ENCODE peak calls at places on chromosome 18, in six cellular contexts. One of them, this sample, is unnamed.

GRCh38 chr18:25164211-25164836 is 187.6 kb downstream of the ZNF521 start:
- DNase-seq in A549: no peak
- DNase-seq in IMR-90: no peak
- DNase-seq in GM12878: no peak
- DNase-seq in HepG2: no peak
- DNase-seq in K562: no peak
- DNase-seq in this sample: no peak

GRCh38 chr18:21291106-21291505 is 49.1 kb downstream of the GREB1L start:
- DNase-seq in A549: no peak
- DNase-seq in IMR-90: no peak
- DNase-seq in GM12878: no peak
- DNase-seq in HepG2: no peak
- DNase-seq in K562: no peak
- DNase-seq in this sample: no peak

GRCh38 chr18:44938396-44939036 is 257.8 kb downstream of the SETBP1 start:
- DNase-seq in A549: no peak
- DNase-seq in IMR-90: no peak
- DNase-seq in GM12878: no peak
- DNase-seq in HepG2: no peak
- DNase-seq in K562: no peak
- DNase-seq in this sample: no peak

GRCh38 chr18:7566244-7566586 is 901 bp upstream of the PTPRM start:
- DNase-seq in A549: no peak
- DNase-seq in IMR-90: no peak
- DNase-seq in GM12878: no peak
- DNase-seq in HepG2: no peak
- DNase-seq in K562: no peak
- DNase-seq in this sample: no peak

GRCh38 chr18:57544958-57545661 is 41.4 kb downstream of the FECH start:
- DNase-seq in A549: no peak
- DNase-seq in IMR-90: no peak
- DNase-seq in GM12878: peak; percentile 24
- DNase-seq in HepG2: no peak
- DNase-seq in K562: no peak
- DNase-seq in this sample: no peak

GRCh38 chr18:32730620-32731021 is 42.2 kb downstream of the KLHL14 start:
- DNase-seq in A549: no peak
- DNase-seq in IMR-90: no peak
- DNase-seq in GM12878: peak; percentile 30
- DNase-seq in HepG2: no peak
- DNase-seq in K562: no peak
- DNase-seq in this sample: no peak

GRCh38 chr18:54269924-54270844 is 867 bp downstream of the POLI start:
- DNase-seq in A549: peak; percentile 74
- DNase-seq in IMR-90: peak; percentile 18
- DNase-seq in GM12878: no peak
- DNase-seq in HepG2: peak; percentile 35
- DNase-seq in K562: no peak
- DNase-seq in this sample: peak; percentile 21

GRCh38 chr18:14089781-14090180 is 42.5 kb downstream of the ZNF519 start:
- DNase-seq in A549: no peak
- DNase-seq in IMR-90: peak; percentile 18
- DNase-seq in GM12878: no peak
- DNase-seq in HepG2: no peak
- DNase-seq in K562: no peak
- DNase-seq in this sample: no peak

GRCh38 chr18:3186678-3187658 is 32.8 kb downstream of the MYOM1 start:
- DNase-seq in A549: peak; percentile 22
- DNase-seq in IMR-90: no peak
- DNase-seq in GM12878: no peak
- DNase-seq in HepG2: peak; percentile 59
- DNase-seq in K562: peak; percentile 36
- DNase-seq in this sample: peak; percentile 40

GRCh38 chr18:67300498-67300897 is 216.0 kb downstream of the DSEL start:
- DNase-seq in A549: peak; percentile 9
- DNase-seq in IMR-90: no peak
- DNase-seq in GM12878: no peak
- DNase-seq in HepG2: no peak
- DNase-seq in K562: no peak
- DNase-seq in this sample: no peak

GRCh38 chr18:62663731-62664336 is 51.5 kb upstream of the PHLPP1 start:
- DNase-seq in A549: peak; percentile 10
- DNase-seq in IMR-90: peak; percentile 10
- DNase-seq in GM12878: peak; percentile 35
- DNase-seq in HepG2: no peak
- DNase-seq in K562: peak; percentile 58
- DNase-seq in this sample: no peak
- TF ChIP-seq BHLHE40 in A549: no peak
- TF ChIP-seq BHLHE40 in IMR-90: no peak
- TF ChIP-seq BHLHE40 in GM12878: no peak
- TF ChIP-seq BHLHE40 in HepG2: no peak
- TF ChIP-seq BHLHE40 in K562: no peak
- TF ChIP-seq BHLHE40 in this sample: no peak

DNA sequence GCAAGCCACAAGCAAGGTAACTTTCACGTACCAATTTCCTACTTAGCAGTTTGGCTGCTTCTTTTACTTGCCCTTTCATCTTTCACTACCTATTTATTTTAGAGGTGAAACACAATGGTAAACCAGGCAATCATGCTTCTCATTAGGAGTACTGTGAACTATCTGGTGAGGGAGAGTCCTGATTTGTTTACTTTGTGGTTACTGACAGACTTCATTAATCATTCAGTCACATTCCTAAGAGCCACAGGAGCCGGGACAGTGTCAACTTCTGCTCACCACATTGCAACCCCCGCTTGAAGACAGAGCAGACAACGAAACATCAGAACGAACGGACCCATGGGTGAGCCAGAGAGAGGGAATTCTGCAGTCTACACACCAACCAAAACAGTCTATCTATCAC is 28.8 kb downstream of the TUBB6 start:
- DNase-seq in A549: no peak
- DNase-seq in IMR-90: peak; percentile 67
- DNase-seq in GM12878: no peak
- DNase-seq in HepG2: peak; percentile 86
- DNase-seq in K562: no peak
- DNase-seq in this sample: no peak
- TF ChIP-seq BHLHE40 in A549: no peak
- TF ChIP-seq BHLHE40 in IMR-90: no peak
- TF ChIP-seq BHLHE40 in GM12878: peak; percentile 10
- TF ChIP-seq BHLHE40 in HepG2: no peak
- TF ChIP-seq BHLHE40 in K562: no peak
- TF ChIP-seq BHLHE40 in this sample: no peak

GRCh38 chr18:35178260-35178659 is 62.6 kb upstream of the ZNF397 start:
- DNase-seq in A549: no peak
- DNase-seq in IMR-90: peak; percentile 61
- DNase-seq in GM12878: no peak
- DNase-seq in HepG2: no peak
- DNase-seq in K562: no peak
- DNase-seq in this sample: no peak
- TF ChIP-seq BHLHE40 in A549: no peak
- TF ChIP-seq BHLHE40 in IMR-90: no peak
- TF ChIP-seq BHLHE40 in GM12878: no peak
- TF ChIP-seq BHLHE40 in HepG2: no peak
- TF ChIP-seq BHLHE40 in K562: no peak
- TF ChIP-seq BHLHE40 in this sample: no peak

GRCh38 chr18:78621141-78621540 is 358.5 kb upstream of the SALL3 start:
- DNase-seq in A549: no peak
- DNase-seq in IMR-90: no peak
- DNase-seq in GM12878: no peak
- DNase-seq in HepG2: no peak
- DNase-seq in K562: no peak
- DNase-seq in this sample: no peak
- TF ChIP-seq BHLHE40 in A549: no peak
- TF ChIP-seq BHLHE40 in IMR-90: no peak
- TF ChIP-seq BHLHE40 in GM12878: no peak
- TF ChIP-seq BHLHE40 in HepG2: no peak
- TF ChIP-seq BHLHE40 in K562: no peak
- TF ChIP-seq BHLHE40 in this sample: no peak

DNA sequence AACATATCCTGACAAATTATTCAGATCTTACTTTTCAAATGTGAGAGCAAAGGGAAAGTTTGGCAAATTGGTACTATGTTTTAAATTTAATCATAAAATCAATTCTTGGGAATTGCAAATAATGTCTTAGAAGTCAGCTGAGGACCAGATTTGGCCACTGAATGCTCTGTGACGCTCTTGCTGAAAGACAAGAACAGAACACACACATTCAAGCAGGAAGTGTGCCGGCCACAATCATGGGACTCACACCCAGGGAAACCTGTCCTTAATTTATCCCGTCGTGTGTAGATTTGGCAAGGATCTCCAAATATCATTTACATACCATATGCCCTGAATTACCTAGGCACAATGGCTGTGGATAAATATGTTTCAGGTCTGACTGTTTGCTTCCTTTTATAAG is 253.1 kb downstream of the TCF4 start:
- DNase-seq in A549: no peak
- DNase-seq in IMR-90: no peak
- DNase-seq in GM12878: no peak
- DNase-seq in HepG2: no peak
- DNase-seq in K562: no peak
- DNase-seq in this sample: no peak
- TF ChIP-seq BHLHE40 in A549: no peak
- TF ChIP-seq BHLHE40 in IMR-90: no peak
- TF ChIP-seq BHLHE40 in GM12878: no peak
- TF ChIP-seq BHLHE40 in HepG2: no peak
- TF ChIP-seq BHLHE40 in K562: no peak
- TF ChIP-seq BHLHE40 in this sample: no peak

GRCh38 chr18:65439184-65439583 is 311.6 kb upstream of the CDH7 start:
- DNase-seq in A549: peak; percentile 1
- DNase-seq in IMR-90: no peak
- DNase-seq in GM12878: no peak
- DNase-seq in HepG2: no peak
- DNase-seq in K562: no peak
- DNase-seq in this sample: no peak
- TF ChIP-seq BHLHE40 in A549: no peak
- TF ChIP-seq BHLHE40 in IMR-90: no peak
- TF ChIP-seq BHLHE40 in GM12878: no peak
- TF ChIP-seq BHLHE40 in HepG2: no peak
- TF ChIP-seq BHLHE40 in K562: no peak
- TF ChIP-seq BHLHE40 in this sample: no peak

GRCh38 chr18:77131100-77131651 is 1.4 kb downstream of the MBP start:
- DNase-seq in A549: no peak
- DNase-seq in IMR-90: no peak
- DNase-seq in GM12878: no peak
- DNase-seq in HepG2: no peak
- DNase-seq in K562: no peak
- DNase-seq in this sample: no peak

GRCh38 chr18:77131652-77132368 is 773 bp downstream of the MBP start:
- DNase-seq in A549: peak; percentile 54
- DNase-seq in IMR-90: no peak
- DNase-seq in GM12878: no peak
- DNase-seq in HepG2: no peak
- DNase-seq in K562: no peak
- DNase-seq in this sample: peak; percentile 9

GRCh38 chr18:77127769-77128671 is 4.6 kb downstream of the MBP start:
- DNase-seq in A549: peak; percentile 92
- DNase-seq in IMR-90: peak; percentile 89
- DNase-seq in GM12878: peak; percentile 95
- DNase-seq in HepG2: no peak
- DNase-seq in K562: no peak
- DNase-seq in this sample: no peak

GRCh38 chr18:77130229-77131099 is 2.1 kb downstream of the MBP start:
- DNase-seq in A549: no peak
- DNase-seq in IMR-90: no peak
- DNase-seq in GM12878: no peak
- DNase-seq in HepG2: no peak
- DNase-seq in K562: no peak
- DNase-seq in this sample: no peak

DNA sequence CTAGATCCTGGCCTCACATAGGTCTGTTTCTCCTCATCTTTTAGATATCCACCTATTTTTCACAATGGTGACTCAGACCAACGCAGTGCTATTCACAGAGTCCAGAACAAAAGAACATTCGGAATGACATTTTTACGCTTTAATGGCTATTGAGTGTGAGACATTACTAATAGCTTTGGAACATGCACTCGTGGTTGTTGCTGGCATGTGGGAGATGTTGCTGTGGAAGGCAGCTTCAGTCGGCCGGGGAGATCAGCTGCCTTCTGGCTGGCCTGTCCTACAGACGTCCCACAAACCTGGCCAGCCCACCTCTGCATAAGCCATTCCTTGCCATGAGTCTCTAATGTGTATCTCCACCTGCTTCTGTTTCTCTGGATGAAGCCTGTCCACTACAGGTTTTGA is 3.4 kb downstream of the MBP start:
- DNase-seq in A549: no peak
- DNase-seq in IMR-90: peak; percentile 68
- DNase-seq in GM12878: no peak
- DNase-seq in HepG2: no peak
- DNase-seq in K562: no peak
- DNase-seq in this sample: no peak
- TF ChIP-seq BHLHE40 in A549: no peak
- TF ChIP-seq BHLHE40 in IMR-90: no peak
- TF ChIP-seq BHLHE40 in GM12878: no peak
- TF ChIP-seq BHLHE40 in HepG2: no peak
- TF ChIP-seq BHLHE40 in K562: no peak
- TF ChIP-seq BHLHE40 in this sample: no peak

DNA sequence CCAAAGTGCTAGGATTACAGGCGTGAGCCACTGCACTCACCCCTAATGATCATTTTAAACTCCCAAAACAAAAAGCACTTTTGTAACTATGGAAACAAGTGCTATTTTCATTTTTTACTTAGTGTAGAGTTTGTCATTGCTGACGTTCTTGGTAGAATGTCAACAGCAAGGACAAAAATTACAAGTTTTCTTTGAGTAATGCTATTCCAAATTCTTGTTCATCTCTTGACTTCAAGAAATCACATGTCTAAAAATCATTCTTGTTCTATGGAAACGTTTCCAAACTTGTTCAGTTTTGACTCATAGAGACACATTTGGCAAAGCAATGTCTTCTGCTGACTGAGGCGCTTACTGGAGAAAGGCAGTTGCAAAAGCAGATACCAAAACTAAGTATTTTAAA is 82.6 kb downstream of the MBP start:
- DNase-seq in A549: no peak
- DNase-seq in IMR-90: no peak
- DNase-seq in GM12878: no peak
- DNase-seq in HepG2: no peak
- DNase-seq in K562: no peak
- DNase-seq in this sample: no peak
- TF ChIP-seq BHLHE40 in A549: no peak
- TF ChIP-seq BHLHE40 in IMR-90: no peak
- TF ChIP-seq BHLHE40 in GM12878: no peak
- TF ChIP-seq BHLHE40 in HepG2: no peak
- TF ChIP-seq BHLHE40 in K562: no peak
- TF ChIP-seq BHLHE40 in this sample: no peak

GRCh38 chr18:48990497-48991298 is 39.9 kb upstream of the SMAD7 start:
- DNase-seq in A549: peak; percentile 53
- DNase-seq in IMR-90: peak; percentile 75
- DNase-seq in GM12878: no peak
- DNase-seq in HepG2: peak; percentile 76
- DNase-seq in K562: peak; percentile 25
- DNase-seq in this sample: no peak

GRCh38 chr18:48992791-48993555 is 42.2 kb upstream of the SMAD7 start:
- DNase-seq in A549: no peak
- DNase-seq in IMR-90: no peak
- DNase-seq in GM12878: peak; percentile 13
- DNase-seq in HepG2: no peak
- DNase-seq in K562: no peak
- DNase-seq in this sample: no peak

GRCh38 chr18:48991299-48992055 is 40.7 kb upstream of the SMAD7 start:
- DNase-seq in A549: no peak
- DNase-seq in IMR-90: no peak
- DNase-seq in GM12878: no peak
- DNase-seq in HepG2: no peak
- DNase-seq in K562: no peak
- DNase-seq in this sample: no peak

GRCh38 chr18:48993586-48993985 is 42.8 kb upstream of the SMAD7 start:
- DNase-seq in A549: no peak
- DNase-seq in IMR-90: peak; percentile 66
- DNase-seq in GM12878: no peak
- DNase-seq in HepG2: no peak
- DNase-seq in K562: no peak
- DNase-seq in this sample: no peak

GRCh38 chr18:48992133-48992532 is 41.4 kb upstream of the SMAD7 start:
- DNase-seq in A549: no peak
- DNase-seq in IMR-90: no peak
- DNase-seq in GM12878: no peak
- DNase-seq in HepG2: no peak
- DNase-seq in K562: no peak
- DNase-seq in this sample: no peak
- TF ChIP-seq BHLHE40 in A549: no peak
- TF ChIP-seq BHLHE40 in IMR-90: no peak
- TF ChIP-seq BHLHE40 in GM12878: no peak
- TF ChIP-seq BHLHE40 in HepG2: no peak
- TF ChIP-seq BHLHE40 in K562: no peak
- TF ChIP-seq BHLHE40 in this sample: no peak